ENCODE peak calls at places on chromosomes 1 and 21, in five cellular contexts. Y, S, D, J and U are unnamed samples.

GRCh38 chr1:190754769-190755168 is 277.1 kb upstream of the BRINP3 start:
- DNase-seq in Y (no peak), S (no peak), D (no peak), J (peak), U (peak)

GRCh38 chr1:207818971-207819451 is 67.2 kb downstream of the CD46 start:
- DNase-seq in Y (no peak), S (no peak), D (no peak), J (peak), U (no peak)

GRCh38 chr1:178614286-178614685 is 101.4 kb downstream of the TEX35 start:
- DNase-seq in Y (no peak), S (no peak), D (no peak), J (no peak), U (peak)

GRCh38 chr21:36127250-36127904 is 7.5 kb upstream of the CBR3 start:
- DNase-seq in Y (no peak), S (no peak), D (no peak), J (peak), U (no peak)

GRCh38 chr1:62355095-62355494 is 35.9 kb upstream of the KANK4 start:
- DNase-seq in Y (no peak), S (no peak), D (no peak), J (no peak), U (no peak)

GRCh38 chr1:111669268-111669667 is 49.7 kb downstream of the RAP1A start:
- DNase-seq in Y (no peak), S (no peak), D (no peak), J (no peak), U (no peak)

GRCh38 chr1:84442256-84442655 is 36.8 kb upstream of the RPF1 start:
- DNase-seq in Y (peak), S (no peak), D (no peak), J (peak), U (peak)

GRCh38 chr1:219488275-219488674 is 124.6 kb downstream of the ZC3H11B start:
- DNase-seq in Y (no peak), S (no peak), D (no peak), J (no peak), U (no peak)

GRCh38 chr21:42498012-42498411 is 2.0 kb upstream of the RSPH1 start:
- DNase-seq in Y (no peak), S (no peak), D (no peak), J (no peak), U (no peak)

GRCh38 chr1:210440081-210440480 is 111.4 kb downstream of the HHAT start:
- DNase-seq in Y (no peak), S (no peak), D (no peak), J (no peak), U (peak)